ENCODE peak calls at places on chromosomes 11 and 22, in five cellular contexts. A, O, Y, V and Q are unnamed samples.

GRCh38 chr11:10866893-10867331 is 9.1 kb upstream of the ZBED5 start:
- DNase-seq in A (no peak), O (no peak), Y (peak; percentile 58), V (peak; percentile 69), Q (peak; percentile 44)

GRCh38 chr11:205221-206001 is 1.8 kb downstream of the BET1L start:
- DNase-seq in A (no peak), O (no peak), Y (no peak), V (no peak), Q (no peak)

GRCh38 chr11:129445226-129445625 is 69.6 kb downstream of the BARX2 start:
- DNase-seq in A (no peak), O (no peak), Y (no peak), V (no peak), Q (no peak)

GRCh38 chr22:28831140-28832072 is 31.0 kb upstream of the XBP1 start:
- DNase-seq in A (no peak), O (no peak), Y (no peak), V (no peak), Q (no peak)

GRCh38 chr11:103234974-103235373 is 125.7 kb downstream of the DYNC2H1 start:
- DNase-seq in A (no peak), O (no peak), Y (peak; percentile 20), V (peak; percentile 49), Q (peak; percentile 32)

GRCh38 chr11:117200813-117201515 is 1.8 kb downstream of the TAGLN start:
- DNase-seq in A (no peak), O (no peak), Y (peak; percentile 33), V (peak; percentile 32), Q (no peak)

GRCh38 chr22:49960967-49961600 is 512 bp downstream of the PIM3 start:
- DNase-seq in A (no peak), O (no peak), Y (no peak), V (peak; percentile 52), Q (no peak)

GRCh38 chr11:46391578-46392420 is at the start of gene CHRM4:
- DNase-seq in A (peak; percentile 84), O (no peak), Y (peak; percentile 79), V (peak; percentile 67), Q (peak; percentile 64)

GRCh38 chr11:72245232-72245816 is 1.3 kb upstream of the PHOX2A start:
- DNase-seq in A (no peak), O (no peak), Y (no peak), V (no peak), Q (no peak)